ENCODE peak calls at places on chromosomes 3 and 15, in five cellular contexts. W is HepG2, N is GM12878, D is H1, Q is K562. M is an unnamed sample.

GRCh38 chr3:18114894-18115293 is 310.2 kb downstream of the SATB1 start:
- DNase-seq in W (no peak), N (no peak), D (no peak), Q (no peak), M (no peak)

GRCh38 chr15:77107531-77108355 is 36.8 kb upstream of the TSPAN3 start:
- DNase-seq in W (peak), N (no peak), D (peak), Q (peak), M (peak)

GRCh38 chr15:52481915-52482314 is 46.8 kb downstream of the MYO5A start:
- DNase-seq in W (no peak), N (peak), D (no peak), Q (no peak), M (no peak)

GRCh38 chr3:146750196-146750595 is 145.1 kb upstream of the PLSCR5 start:
- DNase-seq in W (no peak), N (no peak), D (no peak), Q (no peak), M (no peak)

GRCh38 chr15:74799843-74800558 is 12.6 kb upstream of the LMAN1L start:
- DNase-seq in W (peak), N (peak), D (peak), Q (peak), M (peak)

GRCh38 chr3:8658326-8659212 is 14.0 kb upstream of the SSUH2 start:
- DNase-seq in W (peak), N (peak), D (no peak), Q (no peak), M (peak)

GRCh38 chr15:68924866-68925599 is 5.3 kb upstream of the SPESP1 start:
- DNase-seq in W (peak), N (peak), D (peak), Q (peak), M (peak)

GRCh38 chr3:99747915-99748314 is 69.7 kb upstream of the CMSS1 start:
- DNase-seq in W (no peak), N (no peak), D (no peak), Q (no peak), M (no peak)

GRCh38 chr3:131477813-131478212 is 25.0 kb downstream of the MRPL3 start:
- DNase-seq in W (no peak), N (no peak), D (no peak), Q (no peak), M (no peak)

GRCh38 chr3:8589880-8590556 is 54.6 kb downstream of the SSUH2 start:
- DNase-seq in W (no peak), N (no peak), D (no peak), Q (no peak), M (no peak)

GRCh38 chr3:52325686-52326085 is 9.6 kb downstream of the DNAH1 start:
- DNase-seq in W (no peak), N (no peak), D (no peak), Q (no peak), M (no peak)

GRCh38 chr3:35635931-35636683 is 3.2 kb upstream of the ARPP21 start:
- DNase-seq in W (no peak), N (no peak), D (no peak), Q (no peak), M (no peak)

GRCh38 chr3:35640736-35641135 is 1.4 kb downstream of the ARPP21 start:
- DNase-seq in W (no peak), N (no peak), D (no peak), Q (no peak), M (no peak)

GRCh38 chr3:35639251-35640185 is at the start of gene ARPP21:
- DNase-seq in W (no peak), N (no peak), D (peak), Q (no peak), M (peak)

GRCh38 chr3:35640186-35640584 is 860 bp downstream of the ARPP21 start:
- DNase-seq in W (no peak), N (no peak), D (no peak), Q (no peak), M (no peak)

DNA sequence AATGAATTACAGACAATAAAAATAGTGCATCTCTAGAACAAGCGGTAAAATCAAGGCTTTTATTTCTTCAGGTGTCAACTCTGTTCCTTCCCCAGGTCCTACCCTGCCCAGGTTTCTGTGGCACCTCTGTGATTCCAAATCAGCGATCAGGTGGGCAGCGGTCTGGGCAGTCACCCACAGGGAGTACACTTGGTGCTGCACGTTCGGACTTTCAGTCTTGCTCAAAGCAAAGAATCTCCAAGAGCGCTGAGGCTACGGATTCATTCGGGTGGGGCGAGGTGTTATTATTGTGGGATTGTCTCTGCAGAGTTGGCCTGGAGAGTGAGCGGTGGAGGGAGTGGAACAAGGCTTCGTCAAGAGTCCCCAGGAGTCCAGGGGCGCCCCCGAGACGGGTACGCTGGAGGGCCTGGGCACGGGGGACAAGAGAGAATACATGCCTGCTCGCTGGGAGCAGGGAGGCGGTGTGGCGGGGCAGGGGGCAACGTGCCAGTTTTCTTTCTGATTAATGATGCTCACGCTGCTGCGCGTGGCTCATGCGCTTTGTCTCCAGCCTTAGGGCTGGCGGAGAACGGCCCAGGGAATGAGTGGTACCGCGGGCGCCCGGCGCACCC is 580 bp upstream of the ARPP21 start:
- DNase-seq in W (no peak), N (no peak), D (peak), Q (no peak), M (no peak)
- TF ChIP-seq JUND in W (no peak), N (no peak), D (no peak), Q (no peak), M (no peak)

DNA sequence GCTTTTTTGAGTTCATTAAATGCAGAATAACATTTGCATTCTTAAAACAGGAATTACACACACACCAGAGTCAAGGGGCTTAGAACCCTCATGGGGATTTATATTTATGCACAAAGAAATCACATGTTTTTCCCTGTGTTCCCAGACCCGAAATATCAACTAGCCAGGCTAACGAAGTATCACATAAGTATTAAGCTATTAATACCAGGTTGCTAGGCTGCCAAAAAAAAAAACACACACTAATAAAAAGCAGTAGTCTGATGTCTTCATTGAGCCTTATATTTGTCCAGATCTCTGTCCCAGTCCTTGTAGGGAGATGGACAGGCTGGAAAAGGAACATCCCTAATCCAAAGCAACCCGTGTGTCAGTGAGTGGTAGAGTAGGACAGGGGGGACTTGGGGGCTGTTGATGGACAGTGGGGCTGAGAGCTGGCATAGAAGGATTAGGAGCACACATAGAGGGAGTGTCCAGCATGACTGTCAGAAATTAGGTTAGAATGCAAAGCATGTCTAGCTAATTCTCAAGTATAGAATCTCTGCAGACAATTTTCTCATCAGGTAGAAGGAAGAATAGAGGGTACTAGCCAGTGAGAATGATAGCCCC is 103.4 kb upstream of the BFSP2 start:
- DNase-seq in W (no peak), N (no peak), D (no peak), Q (no peak), M (no peak)
- TF ChIP-seq GABPA in W (no peak), N (no peak), D (no peak), Q (no peak), M (no peak)

GRCh38 chr3:183064475-183064874 is 34.8 kb downstream of the MCCC1 start:
- DNase-seq in W (no peak), N (no peak), D (peak), Q (no peak), M (peak)

GRCh38 chr3:183058351-183058750 is 40.9 kb downstream of the MCCC1 start:
- DNase-seq in W (no peak), N (no peak), D (no peak), Q (no peak), M (no peak)

DNA sequence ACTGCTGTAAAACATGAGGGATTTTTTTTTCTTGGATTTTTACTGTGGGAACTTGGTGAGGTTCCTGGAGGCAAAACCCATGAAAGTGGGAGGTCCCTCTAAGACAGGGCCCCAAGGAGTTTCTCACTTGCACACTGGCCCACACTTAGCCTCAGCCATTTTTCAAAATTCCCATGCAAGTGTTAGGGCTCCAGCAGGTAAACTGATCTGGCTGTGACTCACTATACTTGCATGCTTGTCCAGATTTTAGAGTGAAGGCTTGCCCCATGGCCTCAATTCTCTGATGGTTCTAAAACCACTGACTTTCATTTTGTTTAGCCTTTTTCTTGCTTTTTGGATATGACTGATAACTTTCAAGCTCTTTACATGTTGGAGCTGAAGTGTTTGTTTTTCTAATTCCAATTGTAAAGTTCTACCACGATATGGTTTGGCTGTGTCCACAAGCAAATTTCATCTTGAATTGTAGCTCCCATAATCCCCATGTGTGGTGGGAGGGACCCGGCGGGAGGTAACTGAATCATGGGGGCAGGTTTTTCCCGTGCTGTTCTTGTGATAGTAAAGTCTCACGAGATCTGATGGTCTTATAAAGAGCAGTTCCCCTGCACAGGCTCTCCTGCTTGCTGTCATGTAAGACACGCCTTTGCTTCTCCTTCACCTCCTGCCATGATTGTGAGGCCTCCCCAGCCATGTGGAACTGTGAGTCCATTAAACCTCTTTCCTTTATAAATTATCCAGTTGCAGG is 37.7 kb downstream of the MCCC1 start:
- DNase-seq in W (no peak), N (no peak), D (no peak), Q (no peak), M (no peak)
- TF ChIP-seq JUND in W (no peak), N (no peak), D (no peak), Q (no peak), M (peak)

GRCh38 chr3:178217479-178217878 is 318.8 kb upstream of the KCNMB2 start:
- DNase-seq in W (no peak), N (no peak), D (no peak), Q (no peak), M (no peak)
- TF ChIP-seq GABPA in W (no peak), N (no peak), D (no peak), Q (no peak), M (no peak)

GRCh38 chr3:50119786-50120185 is 31.1 kb downstream of the RBM5 start:
- DNase-seq in W (no peak), N (no peak), D (no peak), Q (no peak), M (no peak)
- TF ChIP-seq JUND in W (no peak), N (no peak), D (no peak), Q (no peak), M (no peak)

GRCh38 chr3:117105650-117106049 is 396.1 kb downstream of the TUSC7 start:
- DNase-seq in W (no peak), N (no peak), D (no peak), Q (no peak), M (peak)
- TF ChIP-seq GABPA in W (no peak), N (no peak), D (no peak), Q (no peak), M (peak)

DNA sequence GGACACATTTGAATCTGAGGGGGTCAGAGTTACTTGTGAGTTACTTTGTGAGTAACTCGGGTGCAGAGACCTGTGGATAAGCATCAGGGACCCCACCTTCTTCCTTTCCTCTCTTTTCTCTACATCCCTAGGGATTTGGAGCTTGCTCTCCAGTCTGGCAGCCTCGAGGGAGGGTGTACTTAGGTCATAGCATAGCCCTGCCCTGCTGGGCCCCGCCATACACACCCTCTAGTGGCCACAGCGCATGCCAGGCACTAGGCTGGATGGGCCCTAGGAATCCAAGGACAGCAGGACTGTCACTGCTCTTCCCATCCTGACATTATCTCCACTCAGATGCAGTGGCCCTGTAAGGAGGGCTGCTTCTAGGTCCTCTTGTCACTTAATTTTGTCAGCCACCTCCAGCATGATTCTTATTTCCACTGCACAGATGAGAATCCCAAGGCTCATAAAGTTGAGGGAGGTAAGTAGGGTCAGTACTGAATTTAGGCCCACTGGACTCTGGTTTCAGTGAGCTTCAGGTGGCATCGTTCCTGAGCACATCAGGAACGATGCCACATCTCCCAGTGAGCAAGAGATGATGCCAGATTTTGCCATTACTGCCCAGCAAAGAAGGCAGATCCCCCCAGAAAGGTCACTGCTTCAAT is 3.6 kb upstream of the SMAD6 start:
- DNase-seq in W (peak), N (no peak), D (peak), Q (peak), M (peak)
- TF ChIP-seq JUND in W (no peak), N (no peak), D (no peak), Q (no peak), M (no peak)

DNA sequence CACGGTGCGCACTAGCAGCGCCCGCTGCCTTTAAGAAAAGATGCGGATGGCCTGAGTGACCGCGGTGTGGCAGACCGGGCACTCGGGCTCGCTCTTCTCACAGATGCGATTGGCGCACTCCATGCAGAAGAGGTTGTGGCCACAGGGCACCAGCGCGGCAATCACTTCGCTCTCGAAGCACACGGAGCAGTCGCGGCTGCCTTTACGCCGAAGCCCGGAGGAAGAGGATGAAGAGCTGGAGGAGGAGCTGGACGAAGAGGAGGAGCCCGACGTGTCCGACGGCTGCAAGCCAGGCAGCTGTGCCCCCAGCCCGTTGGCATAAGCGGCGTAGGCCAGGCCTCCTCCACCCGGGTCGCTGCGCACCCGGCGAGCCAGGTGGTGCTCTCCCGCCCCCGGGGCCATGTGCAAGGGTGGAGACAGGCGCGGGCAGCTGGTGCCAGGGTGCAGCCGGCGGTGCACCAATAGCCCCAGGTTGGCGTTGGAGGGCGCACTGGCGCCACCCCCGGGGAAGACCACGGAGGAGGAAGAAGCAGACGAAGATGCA is 2.6 kb downstream of the MEX3B start:
- DNase-seq in W (no peak), N (no peak), D (peak), Q (no peak), M (peak)
- TF ChIP-seq GABPA in W (no peak), N (no peak), D (no peak), Q (no peak), M (no peak)

DNA sequence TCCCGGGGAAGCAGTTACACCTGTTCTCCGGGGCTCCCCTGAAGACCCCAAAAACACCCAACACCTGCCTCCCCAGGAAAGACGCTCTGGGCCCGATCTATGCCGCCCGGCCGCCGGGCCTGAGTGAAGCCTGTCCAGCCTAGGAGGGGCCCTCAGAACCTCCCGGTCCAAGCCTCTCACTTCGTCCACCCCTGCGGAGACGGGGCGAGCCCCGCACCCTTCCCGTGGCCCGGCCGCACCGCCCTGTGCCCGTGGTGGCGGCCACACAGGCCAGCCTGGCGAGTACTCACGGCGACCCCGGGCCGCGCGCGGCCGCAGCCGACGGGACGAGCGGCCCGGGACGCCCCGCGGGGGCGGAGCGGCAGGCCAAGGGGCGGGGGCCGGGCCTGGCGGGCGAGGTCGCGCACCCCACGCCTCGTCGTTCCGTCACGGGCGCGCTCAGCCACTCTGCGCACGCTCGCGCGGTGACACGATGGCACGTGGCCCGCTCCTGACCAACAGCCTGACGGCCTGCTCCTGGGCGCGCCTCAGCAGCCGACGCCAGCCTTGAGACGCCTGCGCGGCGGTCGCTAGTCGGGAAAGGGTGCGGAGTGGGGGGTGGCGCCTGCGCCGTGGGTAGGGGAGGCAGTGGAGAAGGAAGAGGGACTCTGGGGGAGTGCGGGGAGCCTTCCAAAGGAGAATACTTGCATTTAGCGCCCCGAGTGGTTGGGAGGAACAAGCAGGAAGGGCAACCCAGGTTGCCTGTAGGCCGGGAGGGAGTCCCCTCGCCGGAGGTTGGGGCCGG is at the start of gene PARP6:
- DNase-seq in W (no peak), N (peak), D (peak), Q (peak), M (peak)
- TF ChIP-seq JUND in W (no peak), N (peak), D (no peak), Q (no peak), M (no peak)

M was measured in SK-N-SH.